ENCODE peak calls at places on chromosomes 3 and 15, in nine cellular contexts. D is PC-9, B is PC-3, S is GM23248, Y is HCT116, A is hepatocyte, J is GM23338, T is OCI-LY7, H is MM.1S. N is an unnamed sample. For H3K9me2, the result is how much of the 10 kb centered on the place peaks cover.

GRCh38 chr3:153158961-153159735 is 2.9 kb upstream of the RAP2B start:
- DNase-seq in D (peak), B (peak), S (no peak), Y (no peak), A (peak), J (no peak), T (no peak), H (no peak), N (no peak)

GRCh38 chr3:194089357-194090177 is 46.4 kb upstream of the HES1 start:
- DNase-seq in D (peak), B (peak), S (peak), Y (peak), A (peak), J (peak), T (no peak), H (no peak), N (no peak)

GRCh38 chr3:172192830-172193415 is 153.5 kb downstream of the FNDC3B start:
- DNase-seq in D (no peak), B (no peak), S (no peak), Y (no peak), A (no peak), J (no peak), T (no peak), H (no peak), N (no peak)

GRCh38 chr3:188421836-188422540 is 268.0 kb downstream of the LPP start:
- DNase-seq in D (no peak), B (no peak), S (peak), Y (no peak), A (no peak), J (no peak), T (peak), H (peak), N (peak)

GRCh38 chr3:71247948-71248315 is 335.6 kb downstream of the FOXP1 start:
- DNase-seq in D (no peak), B (no peak), S (no peak), Y (no peak), A (no peak), J (no peak), T (no peak), H (no peak), N (peak)

GRCh38 chr3:138712086-138712485 is 103.5 kb downstream of the FAIM start:
- DNase-seq in D (no peak), B (no peak), S (no peak), Y (no peak), A (no peak), J (no peak), T (no peak), H (no peak), N (no peak)

GRCh38 chr3:150495563-150496168 is 50.6 kb downstream of the SERP1 start:
- DNase-seq in D (no peak), B (peak), S (peak), Y (peak), A (peak), J (peak), T (peak), H (peak), N (peak)

GRCh38 chr15:30859091-30859874 is 44.4 kb upstream of the FAN1 start:
- DNase-seq in D (no peak), B (peak), S (peak), Y (peak), A (peak), J (peak), T (peak), H (peak), N (peak)

GRCh38 chr3:60756231-60756630 is 495.0 kb downstream of the FHIT start:
- DNase-seq in D (no peak), B (peak), S (peak), Y (no peak), A (no peak), J (no peak), T (no peak), H (no peak), N (no peak)

GRCh38 chr3:126270145-126270811 is 86.9 kb downstream of the KLF15 start:
- DNase-seq in D (no peak), B (no peak), S (peak), Y (no peak), A (no peak), J (no peak), T (no peak), H (no peak), N (no peak)

GRCh38 chr3:47512416-47513124 is 942 bp downstream of the ELP6 start:
- DNase-seq in D (no peak), B (peak), S (peak), Y (no peak), A (peak), J (peak), T (peak), H (peak), N (peak)

GRCh38 chr15:74396445-74397238 is 29.2 kb upstream of the CYP11A1 start:
- DNase-seq in D (peak), B (peak), S (peak), Y (peak), A (peak), J (no peak), T (no peak), H (no peak), N (peak)

GRCh38 chr3:14897266-14897665 is 50.1 kb upstream of the NR2C2 start:
- DNase-seq in D (no peak), B (no peak), S (no peak), Y (no peak), A (no peak), J (no peak), T (no peak), H (no peak), N (no peak)

GRCh38 chr3:52897130-52898109 is at the start of gene STIMATE:
- DNase-seq in D (peak), B (peak), S (peak), Y (peak), A (peak), J (peak), T (peak), H (peak), N (peak)

GRCh38 chr15:69460481-69460880 is 7.9 kb downstream of the RPLP1 start:
- DNase-seq in D (no peak), B (no peak), S (no peak), Y (no peak), A (no peak), J (no peak), T (no peak), H (no peak), N (no peak)

GRCh38 chr3:183551930-183552329 is 3.6 kb downstream of the KLHL6 start:
- DNase-seq in D (no peak), B (no peak), S (no peak), Y (no peak), A (no peak), J (no peak), T (peak), H (peak), N (peak)

GRCh38 chr15:77023576-77024272 is 28.8 kb downstream of the PSTPIP1 start:
- DNase-seq in D (no peak), B (no peak), S (no peak), Y (no peak), A (no peak), J (no peak), T (no peak), H (no peak), N (no peak)

GRCh38 chr3:12893872-12894271 is 52.5 kb upstream of the RPL32 start:
- DNase-seq in D (no peak), B (no peak), S (peak), Y (no peak), A (no peak), J (no peak), T (no peak), H (no peak), N (no peak)

GRCh38 chr3:55000546-55000945 is 72.7 kb upstream of the LRTM1 start:
- DNase-seq in D (peak), B (peak), S (peak), Y (no peak), A (peak), J (no peak), T (no peak), H (no peak), N (no peak)

GRCh38 chr15:98405013-98405412 is 243.3 kb upstream of the IGF1R start:
- DNase-seq in D (no peak), B (no peak), S (no peak), Y (no peak), A (no peak), J (no peak), T (no peak), H (peak), N (no peak)

GRCh38 chr15:73633991-73634495 is 854 bp upstream of the NPTN start:
- DNase-seq in D (peak), B (peak), S (peak), Y (peak), A (peak), J (no peak), T (no peak), H (no peak), N (no peak)

GRCh38 chr3:190092250-190092649 is 28.4 kb downstream of the P3H2 start:
- DNase-seq in D (no peak), B (peak), S (peak), Y (no peak), A (peak), J (no peak), T (no peak), H (no peak), N (no peak)

GRCh38 chr3:177483182-177483967 is 286.1 kb upstream of the TBL1XR1 start:
- DNase-seq in D (no peak), B (peak), S (no peak), Y (peak), A (peak), J (peak), T (peak), H (no peak), N (no peak)

GRCh38 chr3:25441234-25441856 is 13.3 kb downstream of the RARB start:
- DNase-seq in D (no peak), B (no peak), S (no peak), Y (peak), A (no peak), J (peak), T (peak), H (no peak), N (peak)

GRCh38 chr3:102473648-102474047 is 38.8 kb downstream of the ZPLD1 start:
- DNase-seq in D (no peak), B (no peak), S (no peak), Y (no peak), A (no peak), J (no peak), T (no peak), H (no peak), N (no peak)

GRCh38 chr15:41148065-41148464 is 32.0 kb upstream of the INO80 start:
- DNase-seq in D (no peak), B (no peak), S (no peak), Y (no peak), A (no peak), J (no peak), T (no peak), H (no peak), N (no peak)

GRCh38 chr3:16550676-16551341 is 37.3 kb upstream of the RFTN1 start:
- DNase-seq in D (peak), B (peak), S (peak), Y (peak), A (peak), J (peak), T (peak), H (peak), N (peak)

DNA sequence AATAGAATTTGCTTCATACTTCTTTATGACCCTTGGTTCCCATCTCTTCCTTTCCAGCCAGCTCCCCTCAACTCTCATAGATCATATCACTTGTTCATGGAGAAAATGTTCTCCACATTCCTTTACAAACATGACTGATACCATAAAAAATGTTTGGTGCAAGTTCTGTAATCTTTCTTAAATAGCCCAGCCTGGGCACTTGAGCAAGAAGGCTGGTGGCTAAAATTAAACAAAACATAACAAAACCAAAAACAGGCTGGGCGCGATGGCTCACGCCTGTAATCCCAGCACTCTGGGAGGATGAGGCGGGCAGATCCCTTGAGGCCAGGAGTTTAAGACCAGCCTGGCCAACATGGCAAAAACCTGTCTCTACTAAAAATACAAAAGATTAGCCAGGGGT is 8.9 kb upstream of the POLR2M start:
- DNase-seq in D (no peak), B (no peak), S (peak), Y (no peak), A (no peak), J (no peak), T (no peak), H (no peak), N (no peak)
- H3K9me2 ChIP-seq in D (under half), B (under half), S (under half), Y (under half), A (under half), J (under half), T (under half), H (under half), N (under half)

GRCh38 chr15:70701891-70702568 is 61.3 kb downstream of the UACA start:
- DNase-seq in D (no peak), B (peak), S (peak), Y (no peak), A (peak), J (no peak), T (no peak), H (no peak), N (peak)
- H2AFZ ChIP-seq in D (no peak), B (peak), S (peak), Y (no peak), A (peak), J (no peak), T (no peak), H (no peak), N (no peak)

GRCh38 chr3:11434017-11434526 is 161.9 kb downstream of the ATG7 start:
- DNase-seq in D (no peak), B (no peak), S (peak), Y (no peak), A (peak), J (no peak), T (no peak), H (no peak), N (no peak)
- H3K9me2 ChIP-seq in D (under half), B (under half), S (under half), Y (under half), A (under half), J (under half), T (under half), H (under half), N (under half)

GRCh38 chr15:96355561-96356129 is 25.1 kb downstream of the NR2F2 start:
- DNase-seq in D (no peak), B (no peak), S (no peak), Y (no peak), A (no peak), J (peak), T (no peak), H (no peak), N (no peak)

GRCh38 chr15:96353931-96354730 is 23.6 kb downstream of the NR2F2 start:
- DNase-seq in D (no peak), B (peak), S (peak), Y (no peak), A (peak), J (peak), T (no peak), H (no peak), N (no peak)

GRCh38 chr15:96353378-96353930 is 23.0 kb downstream of the NR2F2 start:
- DNase-seq in D (no peak), B (no peak), S (no peak), Y (no peak), A (no peak), J (peak), T (no peak), H (no peak), N (no peak)

GRCh38 chr15:96356494-96357455 is 26.3 kb downstream of the NR2F2 start:
- DNase-seq in D (peak), B (peak), S (peak), Y (peak), A (peak), J (peak), T (no peak), H (peak), N (no peak)

GRCh38 chr15:96354731-96355560 is 24.4 kb downstream of the NR2F2 start:
- DNase-seq in D (peak), B (peak), S (peak), Y (no peak), A (peak), J (no peak), T (no peak), H (peak), N (no peak)
- H2AFZ ChIP-seq in D (no peak), B (peak), S (peak), Y (no peak), A (peak), J (no peak), T (no peak), H (no peak), N (no peak)

DNA sequence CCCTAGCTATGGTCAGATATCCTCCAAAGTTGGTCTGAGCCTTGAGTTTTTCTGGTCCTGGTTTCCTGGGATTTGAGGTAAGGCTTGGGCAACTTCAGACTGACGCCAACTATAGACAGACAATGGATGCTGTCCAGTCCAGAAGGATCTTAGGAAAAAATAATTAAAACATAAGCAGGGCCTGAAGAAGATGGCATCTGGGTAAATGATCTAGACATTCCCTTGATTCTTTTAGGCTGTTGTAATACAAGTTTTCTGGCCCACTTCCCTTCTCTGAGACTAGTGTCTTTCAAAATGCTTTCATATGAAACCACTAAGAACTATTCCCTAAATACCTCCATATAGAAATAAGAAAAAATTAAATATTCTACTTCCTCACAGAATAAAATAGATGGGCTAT is 47.6 kb upstream of the PLXND1 start:
- DNase-seq in D (no peak), B (no peak), S (peak), Y (no peak), A (no peak), J (no peak), T (no peak), H (no peak), N (no peak)
- H3K9me2 ChIP-seq in D (under half), B (under half), S (under half), Y (under half), A (under half), J (under half), T (under half), H (under half), N (under half)

DNA sequence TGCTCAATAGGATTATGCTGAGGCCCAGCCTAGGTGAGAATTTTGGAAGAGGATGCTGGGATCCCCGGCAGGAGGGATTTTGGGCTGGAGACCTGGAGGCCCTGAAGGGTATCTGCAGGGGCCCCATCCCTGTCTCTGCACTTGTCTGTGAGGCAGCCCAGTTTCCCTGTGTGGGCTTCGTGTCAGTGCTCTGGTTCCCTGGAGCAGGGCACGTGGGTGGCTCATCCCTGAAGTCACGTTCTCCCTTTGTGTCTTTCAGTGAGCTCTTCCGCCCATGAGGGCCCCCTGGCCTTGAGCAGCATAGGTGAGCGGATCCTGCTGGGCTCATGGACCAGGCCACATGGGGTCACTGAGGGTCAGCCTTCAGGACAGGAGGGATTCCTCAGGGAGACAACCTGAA is 217.9 kb downstream of the SNRPN start:
- DNase-seq in D (no peak), B (no peak), S (no peak), Y (no peak), A (no peak), J (no peak), T (no peak), H (no peak), N (no peak)
- H2AFZ ChIP-seq in D (no peak), B (no peak), S (no peak), Y (no peak), A (no peak), J (no peak), T (no peak), H (no peak), N (no peak)

DNA sequence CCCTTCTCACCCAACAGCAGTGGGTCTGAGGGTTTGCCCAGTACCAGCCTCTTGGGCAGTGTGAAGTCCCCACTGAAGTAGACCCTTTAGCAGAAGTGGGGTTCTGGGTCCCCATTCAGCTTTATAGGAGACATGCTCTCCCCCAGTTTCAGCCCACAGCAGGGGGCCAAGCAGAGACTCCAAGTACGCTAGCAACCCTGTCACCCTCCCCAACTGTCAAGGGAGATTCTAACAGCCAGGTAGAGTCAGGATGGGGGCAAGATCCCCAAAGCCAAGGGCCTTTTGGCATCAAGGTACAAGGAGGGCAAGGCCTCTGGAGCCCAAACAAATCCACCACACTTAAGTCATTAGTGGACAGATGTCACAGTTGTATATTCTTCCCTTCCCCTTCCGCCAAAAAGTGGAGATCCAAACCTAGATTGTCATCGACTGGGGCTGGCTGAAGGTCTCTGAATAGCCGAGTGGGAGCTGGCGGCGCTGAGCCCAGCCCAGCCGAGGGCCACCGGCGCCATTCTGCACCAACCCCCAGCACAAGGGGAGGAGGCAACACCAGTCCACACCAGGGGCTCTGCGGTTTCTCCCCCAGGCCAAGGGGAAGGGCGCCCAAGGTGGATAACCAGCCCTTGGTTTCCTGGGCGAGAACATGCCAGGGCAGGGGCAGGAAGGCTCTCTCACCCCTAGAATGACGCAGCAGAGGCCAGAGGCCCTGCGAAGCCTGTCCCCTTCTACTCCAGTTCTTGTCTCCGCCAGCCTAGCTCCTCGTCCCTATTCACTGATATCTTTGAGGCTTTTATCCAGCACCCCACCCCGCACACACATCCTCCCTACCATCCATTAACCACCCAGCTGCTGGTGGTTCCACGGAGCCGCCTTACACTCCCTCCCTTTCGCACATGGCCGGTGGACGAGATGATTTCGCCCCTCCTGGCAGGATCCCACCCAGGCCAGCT is 1.5 kb downstream of the RBPMS2 start:
- DNase-seq in D (no peak), B (no peak), S (no peak), Y (no peak), A (no peak), J (no peak), T (no peak), H (no peak), N (no peak)
- H3K9me2 ChIP-seq in D (under half), B (under half), S (under half), Y (under half), A (under half), J (under half), T (under half), H (under half), N (under half)

N was measured in Karpas-422.